ENCODE peak calls at places on chromosomes 5 and 9, in six cellular contexts. A, P, Q, D, V and U are unnamed samples.

GRCh38 chr5:124741711-124742496 is 4.5 kb downstream of the ZNF608 start:
- DNase-seq in A (peak), P (no peak), Q (no peak), D (no peak), V (no peak), U (no peak)

GRCh38 chr5:5298068-5298633 is 124.3 kb upstream of the ICE1 start:
- DNase-seq in A (no peak), P (no peak), Q (no peak), D (no peak), V (no peak), U (no peak)

GRCh38 chr9:93649610-93650261 is 73.4 kb downstream of the PHF2 start:
- DNase-seq in A (no peak), P (no peak), Q (peak), D (no peak), V (no peak), U (no peak)

GRCh38 chr5:90967443-90967842 is 408.8 kb downstream of the ADGRV1 start:
- DNase-seq in A (no peak), P (no peak), Q (no peak), D (no peak), V (no peak), U (no peak)

GRCh38 chr5:171907731-171908343 is 98.6 kb downstream of the FBXW11 start:
- DNase-seq in A (peak), P (peak), Q (no peak), D (peak), V (no peak), U (no peak)

GRCh38 chr9:37011530-37011929 is 22.5 kb downstream of the PAX5 start:
- DNase-seq in A (no peak), P (no peak), Q (no peak), D (no peak), V (no peak), U (no peak)

GRCh38 chr5:57839025-57839424 is 356.4 kb upstream of the ACTBL2 start:
- DNase-seq in A (no peak), P (no peak), Q (no peak), D (no peak), V (no peak), U (no peak)

GRCh38 chr9:115628426-115628825 is 510.5 kb upstream of the TNC start:
- DNase-seq in A (no peak), P (no peak), Q (no peak), D (no peak), V (no peak), U (no peak)

GRCh38 chr9:93886911-93887310 is 68.2 kb downstream of the BARX1 start:
- DNase-seq in A (no peak), P (no peak), Q (no peak), D (no peak), V (no peak), U (no peak)

GRCh38 chr5:32315221-32316014 is 2.7 kb upstream of the MTMR12 start:
- DNase-seq in A (no peak), P (no peak), Q (no peak), D (no peak), V (no peak), U (no peak)

GRCh38 chr9:81687521-81688261 is 1.7 kb downstream of the TLE1 start:
- DNase-seq in A (peak), P (peak), Q (no peak), D (peak), V (peak), U (peak)

GRCh38 chr5:27652505-27652904 is 614.1 kb upstream of the CDH9 start:
- DNase-seq in A (no peak), P (no peak), Q (no peak), D (no peak), V (no peak), U (no peak)

DNA sequence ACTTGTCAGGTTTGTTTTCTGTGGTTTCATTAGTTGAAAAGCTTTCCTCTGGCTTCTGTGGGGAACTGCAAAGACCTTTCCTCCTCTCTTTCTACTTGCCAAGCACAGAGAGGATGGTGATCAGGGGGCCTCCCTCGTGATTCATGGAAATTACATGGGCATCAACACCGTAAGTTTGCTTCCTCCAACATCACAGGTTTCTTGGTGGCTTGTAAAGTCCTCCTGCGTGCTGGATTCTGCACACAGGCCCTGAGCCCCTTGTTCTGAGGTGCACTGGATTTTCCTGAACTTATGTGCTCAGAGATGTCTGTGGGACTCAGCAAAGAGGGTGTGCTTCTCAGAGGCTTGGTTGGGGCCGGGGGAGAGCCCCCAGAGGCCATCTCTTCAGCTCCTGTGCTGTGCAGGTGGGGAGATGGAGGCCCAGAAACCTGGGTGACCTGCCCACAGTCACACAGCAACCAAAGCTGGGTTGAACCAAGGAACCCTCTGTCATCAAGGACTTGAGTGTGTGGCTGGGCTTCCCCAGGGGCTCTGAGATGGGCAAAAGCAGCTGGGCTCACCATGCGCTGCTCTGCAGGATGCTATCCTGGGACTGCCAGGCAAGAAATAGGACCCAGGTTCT is 36.5 kb downstream of the RGS3 start:
- DNase-seq in A (no peak), P (no peak), Q (no peak), D (no peak), V (peak), U (no peak)
- TF ChIP-seq CTCF in A (no peak), P (no peak), Q (no peak), D (no peak), V (no peak), U (no peak)

DNA sequence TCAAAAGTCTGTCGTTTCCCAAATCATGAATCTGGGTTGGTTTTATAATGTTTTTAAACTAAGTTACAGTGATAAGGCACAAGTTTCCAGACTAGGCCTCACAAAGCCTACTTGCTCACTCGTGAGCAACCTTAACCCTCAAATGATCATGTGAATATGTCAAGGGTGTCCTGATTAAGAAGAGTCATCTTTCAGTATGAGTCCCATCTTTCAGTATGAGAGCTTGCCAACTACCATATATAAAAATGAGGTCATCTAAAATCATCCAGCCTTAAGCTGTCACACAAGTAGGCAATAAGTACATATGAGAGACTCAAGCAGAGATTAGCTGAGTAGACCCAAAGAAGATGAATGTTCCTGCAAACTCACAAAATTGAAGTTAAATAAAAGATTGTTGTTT is 668.4 kb upstream of the FAM174A start:
- DNase-seq in A (no peak), P (peak), Q (no peak), D (no peak), V (no peak), U (no peak)
- TF ChIP-seq CTCF in A (no peak), P (no peak), Q (no peak), D (no peak), V (no peak), U (no peak)

DNA sequence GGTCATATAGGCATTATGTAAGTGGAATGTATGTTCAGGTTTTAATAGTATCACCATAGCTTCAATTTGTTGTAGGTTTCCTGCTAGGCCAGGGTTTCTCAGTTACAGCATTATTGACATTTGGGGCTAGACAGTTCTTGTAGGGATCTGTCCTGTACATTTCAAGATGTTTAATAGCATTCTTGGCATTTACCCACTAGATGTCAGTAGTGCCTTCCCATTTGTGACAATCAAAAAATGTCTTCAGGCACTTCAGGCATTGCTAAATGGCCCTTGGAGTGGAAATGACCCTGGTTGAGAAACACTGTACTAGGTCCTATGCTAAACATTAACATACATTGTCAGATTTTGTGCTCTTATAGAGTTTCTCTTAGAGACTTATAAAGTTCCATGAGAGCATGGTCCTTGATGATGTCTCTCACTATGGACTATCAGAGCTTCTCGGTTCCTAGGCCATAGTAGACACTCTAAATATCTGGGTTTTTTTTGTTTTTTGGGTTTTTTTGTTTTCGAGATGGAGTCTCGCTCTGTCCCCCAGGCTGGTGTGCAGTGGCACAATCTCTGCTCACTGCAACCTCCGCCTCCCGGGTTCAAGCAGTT is 1.4 kb downstream of the KIF20A start:
- DNase-seq in A (peak), P (peak), Q (no peak), D (no peak), V (no peak), U (no peak)
- TF ChIP-seq CTCF in A (peak), P (peak), Q (no peak), D (no peak), V (no peak), U (no peak)

DNA sequence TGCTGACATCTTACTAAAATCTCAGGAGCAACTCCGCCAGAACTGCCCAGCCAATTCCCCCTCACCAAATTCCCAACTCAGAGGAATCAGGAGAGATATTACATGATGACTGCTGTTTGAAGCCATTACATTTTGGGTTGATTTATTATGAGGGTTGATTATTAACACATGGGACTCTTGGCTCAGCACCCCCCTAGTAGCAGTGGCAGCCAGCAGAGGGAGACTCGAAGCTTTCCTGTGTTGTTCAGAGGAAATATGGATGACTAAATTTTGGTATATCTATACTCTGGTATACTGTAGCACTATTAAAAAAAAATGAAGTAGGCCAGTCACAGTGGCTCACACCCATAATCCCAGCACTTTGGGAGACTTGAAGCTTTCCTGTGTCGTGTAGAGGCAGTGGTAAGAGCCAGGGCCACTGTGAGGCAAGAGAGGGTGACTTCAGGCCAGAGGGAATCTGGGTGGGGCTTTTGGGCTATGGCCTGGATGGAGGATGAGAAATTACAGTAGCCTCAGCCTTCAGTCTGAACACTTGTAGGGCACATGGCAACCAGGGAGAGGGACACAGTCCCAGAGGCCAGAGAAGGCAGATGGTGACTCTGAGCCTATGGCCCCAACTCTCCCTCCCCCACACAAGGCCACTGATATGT is 111.4 kb downstream of the LHX2 start:
- DNase-seq in A (no peak), P (peak), Q (no peak), D (no peak), V (no peak), U (no peak)
- TF ChIP-seq CTCF in A (peak), P (no peak), Q (no peak), D (no peak), V (no peak), U (no peak)

DNA sequence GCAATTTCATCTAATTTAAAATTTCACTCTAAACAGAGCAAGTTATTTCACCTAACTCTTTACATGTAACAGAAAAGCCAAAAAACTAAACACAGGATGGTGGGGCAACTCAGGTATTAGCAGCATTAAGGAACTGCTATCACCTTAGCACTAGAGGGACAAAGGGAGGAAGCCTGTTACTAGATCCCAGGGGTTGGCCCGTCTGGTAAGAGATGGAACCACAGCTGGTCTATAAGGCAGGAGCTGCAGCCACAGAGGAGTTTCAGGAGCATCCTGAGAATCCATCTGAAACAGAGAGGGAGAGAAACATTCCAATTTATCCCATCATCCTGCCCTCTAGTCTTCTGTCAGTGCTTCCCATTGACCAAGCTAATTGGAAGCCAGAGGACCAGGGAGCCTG is 300.3 kb downstream of the MRPS30 start:
- DNase-seq in A (no peak), P (no peak), Q (no peak), D (no peak), V (no peak), U (no peak)
- TF ChIP-seq CTCF in A (no peak), P (no peak), Q (no peak), D (no peak), V (no peak), U (no peak)

GRCh38 chr9:34869390-34869789 is 88.7 kb upstream of the PHF24 start:
- DNase-seq in A (peak), P (no peak), Q (no peak), D (no peak), V (no peak), U (no peak)
- TF ChIP-seq CTCF in A (peak), P (no peak), Q (no peak), D (no peak), V (no peak), U (no peak)

DNA sequence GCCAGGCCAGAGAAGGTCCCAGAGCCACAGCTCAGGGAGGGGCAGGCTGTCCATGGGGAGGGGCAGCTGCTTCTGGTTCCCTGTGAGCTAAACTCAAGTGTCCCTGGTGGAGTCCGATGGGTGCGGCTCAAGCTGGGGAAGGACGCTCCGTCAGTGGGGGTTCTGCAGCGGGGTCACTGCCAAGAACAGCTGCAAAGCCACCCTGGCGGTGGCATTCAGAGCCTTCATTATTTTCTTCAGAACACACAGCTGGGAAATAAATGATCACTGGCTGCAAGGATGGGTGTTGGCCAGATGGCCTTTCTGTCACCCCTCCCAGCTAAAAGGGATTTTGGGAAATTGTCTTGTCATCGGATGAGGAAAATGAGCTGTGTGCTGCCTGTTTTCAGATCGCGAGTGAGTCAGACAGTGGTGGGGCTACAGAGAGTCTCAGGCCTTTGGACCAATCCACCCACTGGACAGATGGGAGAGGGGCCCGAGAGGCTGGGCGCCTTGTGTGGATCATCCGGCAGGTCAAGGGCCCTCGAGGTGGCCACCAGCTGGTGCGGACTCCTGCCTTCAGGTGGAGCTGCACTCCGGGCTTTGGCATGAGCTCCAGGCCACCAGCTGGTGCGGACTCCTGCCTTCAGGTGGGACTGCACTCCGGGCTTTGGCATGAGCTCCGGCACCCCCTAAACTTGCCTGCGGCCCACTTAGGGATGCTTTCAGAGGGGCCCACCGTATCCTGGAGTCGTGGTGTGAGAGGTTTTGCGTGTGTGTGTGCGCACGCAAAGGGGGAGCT is 17.9 kb upstream of the GFPT2 start:
- DNase-seq in A (no peak), P (no peak), Q (no peak), D (no peak), V (no peak), U (no peak)
- TF ChIP-seq CTCF in A (no peak), P (no peak), Q (no peak), D (no peak), V (no peak), U (no peak)

GRCh38 chr5:146909496-146910068 is 31.0 kb upstream of the PPP2R2B start:
- DNase-seq in A (peak), P (no peak), Q (no peak), D (no peak), V (no peak), U (no peak)

GRCh38 chr5:146904890-146905289 is 26.3 kb upstream of the PPP2R2B start:
- DNase-seq in A (no peak), P (no peak), Q (no peak), D (no peak), V (no peak), U (no peak)

GRCh38 chr5:146910239-146910638 is 31.7 kb upstream of the PPP2R2B start:
- DNase-seq in A (no peak), P (no peak), Q (no peak), D (no peak), V (no peak), U (no peak)

GRCh38 chr5:146903789-146904188 is 25.2 kb upstream of the PPP2R2B start:
- DNase-seq in A (no peak), P (no peak), Q (no peak), D (no peak), V (no peak), U (no peak)

GRCh38 chr5:146906803-146907202 is 28.2 kb upstream of the PPP2R2B start:
- DNase-seq in A (no peak), P (no peak), Q (no peak), D (no peak), V (no peak), U (no peak)
- TF ChIP-seq CTCF in A (no peak), P (no peak), Q (no peak), D (no peak), V (no peak), U (no peak)

GRCh38 chr5:127564002-127564769 is 46.7 kb downstream of the PRRC1 start:
- DNase-seq in A (peak), P (peak), Q (no peak), D (peak), V (no peak), U (no peak)
- TF ChIP-seq CTCF in A (peak), P (peak), Q (no peak), D (peak), V (peak), U (peak)